ENCODE peak calls at places on chromosome 5, in ten cellular contexts. One of them, this sample, is unnamed.

GRCh38 chr5:114789773-114790402 is 379.8 kb downstream of the TRIM36 start:
- DNase-seq in lung: no peak
- DNase-seq in heart right ventricle: no peak
- DNase-seq in Peyer's patch: no peak
- DNase-seq in uterus: no peak
- DNase-seq in psoas muscle: no peak
- DNase-seq in ascending aorta: no peak
- DNase-seq in Panc1: no peak
- DNase-seq in heart left ventricle: no peak
- DNase-seq in mammary epithelial cell: peak; percentile 9
- DNase-seq in this sample: no peak

GRCh38 chr5:77029376-77029885 is 773 bp upstream of the AGGF1 start:
- DNase-seq in lung: no peak
- DNase-seq in heart right ventricle: no peak
- DNase-seq in Peyer's patch: no peak
- DNase-seq in uterus: no peak
- DNase-seq in psoas muscle: no peak
- DNase-seq in ascending aorta: no peak
- DNase-seq in Panc1: no peak
- DNase-seq in heart left ventricle: no peak
- DNase-seq in mammary epithelial cell: no peak
- DNase-seq in this sample: no peak

GRCh38 chr5:180646289-180646962 is 3.0 kb downstream of the FLT4 start:
- DNase-seq in lung: no peak
- DNase-seq in heart right ventricle: no peak
- DNase-seq in Peyer's patch: peak; percentile 34
- DNase-seq in uterus: no peak
- DNase-seq in psoas muscle: no peak
- DNase-seq in ascending aorta: peak; percentile 55
- DNase-seq in Panc1: no peak
- DNase-seq in heart left ventricle: no peak
- DNase-seq in mammary epithelial cell: no peak
- DNase-seq in this sample: peak; percentile 4

GRCh38 chr5:411728-412127 is 31.2 kb upstream of the EXOC3 start:
- DNase-seq in lung: no peak
- DNase-seq in heart right ventricle: no peak
- DNase-seq in Peyer's patch: no peak
- DNase-seq in uterus: no peak
- DNase-seq in psoas muscle: peak; percentile 35
- DNase-seq in ascending aorta: no peak
- DNase-seq in Panc1: no peak
- DNase-seq in heart left ventricle: no peak
- DNase-seq in mammary epithelial cell: no peak
- DNase-seq in this sample: no peak

GRCh38 chr5:115472601-115473000 is 72.0 kb downstream of the FEM1C start:
- DNase-seq in lung: no peak
- DNase-seq in heart right ventricle: peak; percentile 32
- DNase-seq in Peyer's patch: no peak
- DNase-seq in uterus: no peak
- DNase-seq in psoas muscle: peak; percentile 63
- DNase-seq in ascending aorta: no peak
- DNase-seq in Panc1: no peak
- DNase-seq in heart left ventricle: peak; percentile 74
- DNase-seq in mammary epithelial cell: no peak
- DNase-seq in this sample: no peak

GRCh38 chr5:11719888-11720481 is 184.3 kb downstream of the CTNND2 start:
- DNase-seq in lung: peak; percentile 32
- DNase-seq in heart right ventricle: peak; percentile 39
- DNase-seq in Peyer's patch: peak; percentile 49
- DNase-seq in uterus: no peak
- DNase-seq in psoas muscle: no peak
- DNase-seq in ascending aorta: no peak
- DNase-seq in Panc1: peak; percentile 8
- DNase-seq in heart left ventricle: peak; percentile 62
- DNase-seq in mammary epithelial cell: peak; percentile 2
- DNase-seq in this sample: peak; percentile 25

GRCh38 chr5:154595662-154596061 is 117.6 kb upstream of the HAND1 start:
- DNase-seq in lung: no peak
- DNase-seq in heart right ventricle: no peak
- DNase-seq in Peyer's patch: no peak
- DNase-seq in uterus: no peak
- DNase-seq in psoas muscle: no peak
- DNase-seq in ascending aorta: no peak
- DNase-seq in Panc1: no peak
- DNase-seq in heart left ventricle: no peak
- DNase-seq in mammary epithelial cell: no peak
- DNase-seq in this sample: no peak

GRCh38 chr5:96408276-96408777 is 24.7 kb downstream of the PCSK1 start:
- DNase-seq in lung: no peak
- DNase-seq in heart right ventricle: no peak
- DNase-seq in Peyer's patch: no peak
- DNase-seq in uterus: no peak
- DNase-seq in psoas muscle: no peak
- DNase-seq in ascending aorta: no peak
- DNase-seq in Panc1: no peak
- DNase-seq in heart left ventricle: no peak
- DNase-seq in mammary epithelial cell: peak; percentile 80
- DNase-seq in this sample: no peak

GRCh38 chr5:136799806-136800372 is 434.5 kb upstream of the TRPC7 start:
- DNase-seq in lung: no peak
- DNase-seq in heart right ventricle: no peak
- DNase-seq in Peyer's patch: no peak
- DNase-seq in uterus: no peak
- DNase-seq in psoas muscle: no peak
- DNase-seq in ascending aorta: no peak
- DNase-seq in Panc1: no peak
- DNase-seq in heart left ventricle: no peak
- DNase-seq in mammary epithelial cell: no peak
- DNase-seq in this sample: no peak

GRCh38 chr5:27412379-27412778 is 374.0 kb upstream of the CDH9 start:
- DNase-seq in lung: no peak
- DNase-seq in heart right ventricle: no peak
- DNase-seq in Peyer's patch: no peak
- DNase-seq in uterus: no peak
- DNase-seq in psoas muscle: no peak
- DNase-seq in ascending aorta: no peak
- DNase-seq in Panc1: no peak
- DNase-seq in heart left ventricle: no peak
- DNase-seq in mammary epithelial cell: no peak
- DNase-seq in this sample: no peak

GRCh38 chr5:169695025-169695625 is 58.0 kb downstream of the DOCK2 start:
- DNase-seq in lung: no peak
- DNase-seq in heart right ventricle: no peak
- DNase-seq in Peyer's patch: no peak
- DNase-seq in uterus: no peak
- DNase-seq in psoas muscle: no peak
- DNase-seq in ascending aorta: no peak
- DNase-seq in Panc1: no peak
- DNase-seq in heart left ventricle: no peak
- DNase-seq in mammary epithelial cell: no peak
- DNase-seq in this sample: no peak

GRCh38 chr5:1174122-1174936 is 27.1 kb upstream of the SLC6A19 start:
- DNase-seq in lung: peak; percentile 61
- DNase-seq in heart right ventricle: peak; percentile 61
- DNase-seq in Peyer's patch: peak; percentile 86
- DNase-seq in uterus: peak; percentile 25
- DNase-seq in psoas muscle: peak; percentile 77
- DNase-seq in ascending aorta: no peak
- DNase-seq in Panc1: peak; percentile 76
- DNase-seq in heart left ventricle: peak; percentile 66
- DNase-seq in mammary epithelial cell: peak; percentile 57
- DNase-seq in this sample: peak; percentile 70

DNA sequence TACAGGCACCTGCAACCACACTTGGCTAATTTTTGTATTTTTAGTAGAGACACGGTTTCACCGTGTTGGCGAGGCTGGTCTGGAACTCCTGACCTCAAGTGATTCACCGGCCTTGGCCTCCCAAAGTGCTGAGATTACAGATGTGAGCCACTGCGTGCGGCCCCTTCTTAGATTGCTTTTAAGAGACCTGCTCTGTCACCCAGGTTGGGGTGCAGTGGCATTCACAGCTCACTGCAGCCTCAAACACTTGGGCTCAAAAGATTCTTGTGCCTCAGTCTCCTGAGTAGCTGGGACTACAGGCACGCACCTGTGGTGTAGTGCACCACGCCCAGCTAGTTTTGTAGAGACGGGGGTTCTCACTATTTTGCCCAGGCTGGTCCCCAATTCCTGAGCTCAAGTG is 11.0 kb downstream of the HSPA9 start:
- DNase-seq in lung: no peak
- DNase-seq in heart right ventricle: no peak
- DNase-seq in Peyer's patch: no peak
- DNase-seq in uterus: no peak
- DNase-seq in psoas muscle: no peak
- DNase-seq in ascending aorta: no peak
- DNase-seq in Panc1: no peak
- DNase-seq in heart left ventricle: no peak
- DNase-seq in mammary epithelial cell: no peak
- DNase-seq in this sample: no peak
- H3K4me3 ChIP-seq in lung: no peak overlapping the region
- H3K4me3 ChIP-seq in heart right ventricle: no peak overlapping the region
- H3K4me3 ChIP-seq in Peyer's patch: no peak overlapping the region
- H3K4me3 ChIP-seq in uterus: no peak overlapping the region
- H3K4me3 ChIP-seq in psoas muscle: no peak overlapping the region
- H3K4me3 ChIP-seq in ascending aorta: no peak overlapping the region
- H3K4me3 ChIP-seq in Panc1: no peak overlapping the region
- H3K4me3 ChIP-seq in heart left ventricle: no peak overlapping the region
- H3K4me3 ChIP-seq in mammary epithelial cell: no peak overlapping the region
- H3K4me3 ChIP-seq in this sample: no peak overlapping the region

DNA sequence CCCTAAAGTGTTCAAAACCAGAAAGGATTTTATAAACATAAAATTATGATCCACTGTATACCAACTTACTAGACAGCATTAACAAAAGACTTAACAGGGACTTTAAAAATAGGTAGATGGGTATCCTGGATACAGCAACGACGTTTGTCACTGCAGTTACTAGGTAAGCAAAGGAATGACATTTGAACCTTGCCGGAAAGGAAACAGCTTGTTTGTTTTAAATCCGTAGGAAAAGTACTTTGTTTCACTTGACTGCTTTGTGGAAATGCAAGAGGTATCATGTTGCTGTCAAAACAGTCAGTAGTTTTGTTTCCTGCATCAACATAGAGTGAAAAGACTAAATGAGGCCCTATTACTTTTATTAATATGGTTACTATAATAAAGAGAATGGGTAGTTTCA is 122.9 kb downstream of the CDC42SE2 start:
- DNase-seq in lung: no peak
- DNase-seq in heart right ventricle: no peak
- DNase-seq in Peyer's patch: no peak
- DNase-seq in uterus: no peak
- DNase-seq in psoas muscle: no peak
- DNase-seq in ascending aorta: no peak
- DNase-seq in Panc1: no peak
- DNase-seq in heart left ventricle: no peak
- DNase-seq in mammary epithelial cell: no peak
- DNase-seq in this sample: no peak
- H3K27ac ChIP-seq in lung: no peak overlapping the region
- H3K27ac ChIP-seq in heart right ventricle: no peak overlapping the region
- H3K27ac ChIP-seq in Peyer's patch: no peak overlapping the region
- H3K27ac ChIP-seq in uterus: no peak overlapping the region
- H3K27ac ChIP-seq in psoas muscle: no peak overlapping the region
- H3K27ac ChIP-seq in ascending aorta: no peak overlapping the region
- H3K27ac ChIP-seq in Panc1: peak overlapping the region; percentile 40
- H3K27ac ChIP-seq in heart left ventricle: no peak overlapping the region
- H3K27ac ChIP-seq in mammary epithelial cell: no peak overlapping the region
- H3K27ac ChIP-seq in this sample: no peak overlapping the region

DNA sequence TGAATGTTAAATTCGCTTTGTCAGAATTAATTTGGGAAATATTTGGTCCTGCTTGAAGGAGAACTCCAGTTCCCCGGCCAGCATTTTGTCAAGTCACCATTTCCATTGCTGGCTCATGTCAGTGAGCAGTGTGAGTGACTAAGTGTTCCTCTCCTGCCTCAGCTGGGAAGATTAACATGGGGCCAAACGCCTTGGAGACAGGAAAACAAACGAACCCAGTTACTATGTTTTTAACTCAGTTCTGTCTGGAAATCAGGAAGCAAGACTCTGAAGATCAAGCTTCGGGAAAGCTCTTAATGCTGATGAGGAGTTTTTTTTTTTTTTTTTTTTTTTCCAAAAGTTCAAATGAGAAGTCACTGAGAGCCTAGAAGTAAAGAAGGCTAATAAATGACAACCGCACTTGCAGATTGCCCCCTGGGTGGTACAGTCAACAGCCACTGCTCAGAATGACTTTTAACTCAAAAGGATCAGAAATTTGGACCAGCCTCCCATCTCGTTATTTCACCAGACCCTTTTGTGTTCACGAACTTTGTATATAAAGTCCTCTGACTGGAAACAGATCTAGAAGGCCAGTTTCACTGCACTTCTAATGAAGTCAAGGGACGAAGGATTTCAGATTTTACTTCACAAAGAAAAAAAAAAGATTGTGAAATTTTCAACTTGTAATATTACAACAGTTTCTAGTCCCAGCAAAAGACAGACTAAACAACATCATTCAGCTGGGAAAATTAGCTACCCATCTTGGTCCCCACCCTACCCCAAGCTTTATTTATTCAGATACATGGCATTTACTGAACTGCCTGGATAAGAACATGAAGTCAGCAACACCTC is 121.3 kb downstream of the LHFPL2 start:
- DNase-seq in lung: peak; percentile 61
- DNase-seq in heart right ventricle: peak; percentile 87
- DNase-seq in Peyer's patch: peak; percentile 74
- DNase-seq in uterus: peak; percentile 83
- DNase-seq in psoas muscle: no peak
- DNase-seq in ascending aorta: peak; percentile 96
- DNase-seq in Panc1: no peak
- DNase-seq in heart left ventricle: peak; percentile 79
- DNase-seq in mammary epithelial cell: peak; percentile 89
- DNase-seq in this sample: peak; percentile 56
- H3K4me1 ChIP-seq in lung: peaks cover 14% of the 10 kb centered on the region
- H3K4me1 ChIP-seq in heart right ventricle: peaks cover 36% of the 10 kb centered on the region
- H3K4me1 ChIP-seq in Peyer's patch: peaks cover 5% of the 10 kb centered on the region
- H3K4me1 ChIP-seq in uterus: no peaks in the 10 kb centered on the region
- H3K4me1 ChIP-seq in psoas muscle: peaks cover 5% of the 10 kb centered on the region
- H3K4me1 ChIP-seq in ascending aorta: peaks cover 66% of the 10 kb centered on the region
- H3K4me1 ChIP-seq in Panc1: no peaks in the 10 kb centered on the region
- H3K4me1 ChIP-seq in heart left ventricle: peaks cover 38% of the 10 kb centered on the region
- H3K4me1 ChIP-seq in mammary epithelial cell: peaks cover 50% of the 10 kb centered on the region
- H3K4me1 ChIP-seq in this sample: no peaks in the 10 kb centered on the region

GRCh38 chr5:121138952-121139351 is 674.9 kb downstream of the PRR16 start:
- DNase-seq in lung: no peak
- DNase-seq in heart right ventricle: no peak
- DNase-seq in Peyer's patch: no peak
- DNase-seq in uterus: no peak
- DNase-seq in psoas muscle: no peak
- DNase-seq in ascending aorta: no peak
- DNase-seq in Panc1: no peak
- DNase-seq in heart left ventricle: no peak
- DNase-seq in mammary epithelial cell: no peak
- DNase-seq in this sample: no peak

DNA sequence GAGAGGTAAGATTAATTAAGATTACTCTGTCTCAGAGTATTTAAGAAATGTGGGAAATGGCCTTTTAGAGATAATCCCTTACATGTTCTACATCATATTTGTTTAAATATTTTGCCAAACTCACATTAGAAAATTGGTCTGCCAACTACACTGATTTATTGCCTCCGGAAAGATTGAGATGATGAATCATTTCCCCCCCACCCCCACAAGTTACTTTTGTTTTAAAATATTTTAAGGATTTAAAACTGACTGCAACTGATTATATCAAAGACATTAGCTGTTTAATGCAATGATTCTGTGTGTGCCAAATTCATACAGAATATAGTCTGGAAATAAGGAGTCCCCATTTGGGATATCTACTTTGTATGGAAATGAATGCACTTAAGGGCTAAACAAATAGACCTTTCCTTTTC is 674.4 kb downstream of the PRR16 start:
- DNase-seq in lung: no peak
- DNase-seq in heart right ventricle: no peak
- DNase-seq in Peyer's patch: no peak
- DNase-seq in uterus: no peak
- DNase-seq in psoas muscle: no peak
- DNase-seq in ascending aorta: no peak
- DNase-seq in Panc1: no peak
- DNase-seq in heart left ventricle: no peak
- DNase-seq in mammary epithelial cell: no peak
- DNase-seq in this sample: no peak
- H3K4me3 ChIP-seq in lung: no peak overlapping the region
- H3K4me3 ChIP-seq in heart right ventricle: no peak overlapping the region
- H3K4me3 ChIP-seq in Peyer's patch: no peak overlapping the region
- H3K4me3 ChIP-seq in uterus: no peak overlapping the region
- H3K4me3 ChIP-seq in psoas muscle: no peak overlapping the region
- H3K4me3 ChIP-seq in ascending aorta: no peak overlapping the region
- H3K4me3 ChIP-seq in Panc1: no peak overlapping the region
- H3K4me3 ChIP-seq in heart left ventricle: no peak overlapping the region
- H3K4me3 ChIP-seq in mammary epithelial cell: no peak overlapping the region
- H3K4me3 ChIP-seq in this sample: no peak overlapping the region